ENCODE peak calls at places on chromosomes 12 and 14, in nine cellular contexts. M, X, N, I, H, E, C, Q and Y are unnamed samples.

GRCh38 chr14:60348211-60348610 is 99.2 kb downstream of the PPM1A start:
- DNase-seq in M (no peak), X (no peak), N (no peak), I (no peak), H (no peak), E (no peak), C (no peak), Q (no peak), Y (no peak)

GRCh38 chr12:20798561-20798960 is 11.9 kb upstream of the SLCO1B3 start:
- DNase-seq in M (no peak), X (no peak), N (no peak), I (no peak), H (no peak), E (peak; percentile 59), C (peak; percentile 57), Q (peak; percentile 9), Y (no peak)

GRCh38 chr12:109731806-109732205 is 18.2 kb downstream of the FAM222A start:
- DNase-seq in M (peak; percentile 60), X (peak; percentile 5), N (no peak), I (no peak), H (peak; percentile 22), E (no peak), C (no peak), Q (no peak), Y (peak; percentile 4)

GRCh38 chr12:130764073-130764472 is 48.0 kb upstream of the RIMBP2 start:
- DNase-seq in M (no peak), X (no peak), N (no peak), I (no peak), H (no peak), E (peak; percentile 7), C (peak; percentile 34), Q (peak; percentile 78), Y (no peak)

GRCh38 chr14:97266653-97267052 is 469.5 kb downstream of the VRK1 start:
- DNase-seq in M (no peak), X (no peak), N (no peak), I (no peak), H (no peak), E (no peak), C (no peak), Q (no peak), Y (no peak)

GRCh38 chr14:55533960-55534359 is 46.0 kb upstream of the KTN1 start:
- DNase-seq in M (no peak), X (no peak), N (no peak), I (no peak), H (no peak), E (no peak), C (no peak), Q (no peak), Y (no peak)

GRCh38 chr12:77053259-77053658 is 12.1 kb downstream of the E2F7 start:
- DNase-seq in M (no peak), X (no peak), N (no peak), I (no peak), H (no peak), E (no peak), C (no peak), Q (no peak), Y (no peak)

GRCh38 chr12:6161124-6161882 is 36.8 kb upstream of the VWF start:
- DNase-seq in M (no peak), X (no peak), N (no peak), I (no peak), H (no peak), E (peak; percentile 88), C (peak; percentile 33), Q (no peak), Y (no peak)

GRCh38 chr12:123024819-123025391 is 44.4 kb downstream of the ARL6IP4 start:
- DNase-seq in M (no peak), X (no peak), N (no peak), I (no peak), H (no peak), E (no peak), C (no peak), Q (no peak), Y (no peak)

GRCh38 chr12:123022846-123023245 is 42.4 kb downstream of the ARL6IP4 start:
- DNase-seq in M (no peak), X (no peak), N (no peak), I (no peak), H (no peak), E (no peak), C (no peak), Q (no peak), Y (no peak)

GRCh38 chr12:123019841-123020138 is 39.3 kb downstream of the ARL6IP4 start:
- DNase-seq in M (no peak), X (no peak), N (no peak), I (no peak), H (no peak), E (no peak), C (no peak), Q (no peak), Y (no peak)

GRCh38 chr12:123026094-123026853 is 45.8 kb downstream of the ARL6IP4 start:
- DNase-seq in M (no peak), X (no peak), N (no peak), I (no peak), H (no peak), E (no peak), C (no peak), Q (no peak), Y (no peak)

GRCh38 chr12:123022205-123022604 is 41.7 kb downstream of the ARL6IP4 start:
- DNase-seq in M (no peak), X (no peak), N (no peak), I (no peak), H (no peak), E (no peak), C (no peak), Q (peak; percentile 40), Y (no peak)
- TF ChIP-seq POLR2A in M (no peak), X (no peak), N (no peak), I (no peak), H (no peak), E (no peak), C (no peak), Q (no peak), Y (no peak)

GRCh38 chr12:56476972-56477432 is 8.6 kb downstream of the SPRYD4 start:
- DNase-seq in M (no peak), X (no peak), N (no peak), I (no peak), H (no peak), E (no peak), C (no peak), Q (no peak), Y (no peak)

GRCh38 chr12:56469007-56469930 is 891 bp downstream of the SPRYD4 start:
- DNase-seq in M (no peak), X (no peak), N (no peak), I (no peak), H (peak; percentile 32), E (no peak), C (peak; percentile 60), Q (peak; percentile 63), Y (peak; percentile 60)

GRCh38 chr12:56477521-56478225 is 9.3 kb downstream of the SPRYD4 start:
- DNase-seq in M (no peak), X (no peak), N (no peak), I (no peak), H (no peak), E (no peak), C (no peak), Q (no peak), Y (no peak)

GRCh38 chr12:56476143-56476542 is 7.8 kb downstream of the SPRYD4 start:
- DNase-seq in M (no peak), X (no peak), N (no peak), I (no peak), H (no peak), E (no peak), C (no peak), Q (no peak), Y (no peak)

DNA sequence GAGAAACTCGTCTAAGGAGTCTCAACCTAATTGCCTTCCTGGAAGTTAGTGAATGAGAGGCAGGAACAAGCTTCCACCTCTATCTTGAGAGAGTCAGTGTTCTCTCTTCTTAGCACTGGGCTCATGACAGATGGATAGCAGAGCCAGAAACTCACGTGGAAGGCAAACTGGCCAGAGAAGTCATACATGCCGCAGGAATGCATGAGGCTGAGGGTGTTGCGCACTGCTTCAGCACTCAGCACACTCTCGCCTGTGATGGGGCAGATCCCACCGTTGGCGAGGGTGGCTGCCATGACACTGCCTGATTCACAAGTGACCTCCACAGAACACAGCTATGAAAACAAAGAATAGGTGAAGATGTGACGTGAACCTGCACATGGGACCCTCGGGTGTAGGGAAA is 6.0 kb downstream of the SPRYD4 start:
- DNase-seq in M (no peak), X (no peak), N (no peak), I (no peak), H (no peak), E (no peak), C (no peak), Q (no peak), Y (no peak)
- TF ChIP-seq POLR2A in M (no peak), X (no peak), N (no peak), I (no peak), H (no peak), E (no peak), C (no peak), Q (no peak), Y (no peak)

GRCh38 chr14:74940956-74941565 is 14.3 kb downstream of the PGF start:
- DNase-seq in M (no peak), X (no peak), N (no peak), I (no peak), H (no peak), E (no peak), C (no peak), Q (no peak), Y (no peak)

GRCh38 chr14:74942608-74943007 is 12.8 kb downstream of the PGF start:
- DNase-seq in M (no peak), X (no peak), N (no peak), I (no peak), H (no peak), E (no peak), C (peak; percentile 56), Q (peak; percentile 41), Y (no peak)

GRCh38 chr14:74938873-74939495 is 15.9 kb upstream of the RPS6KL1 start:
- DNase-seq in M (no peak), X (no peak), N (no peak), I (no peak), H (no peak), E (no peak), C (peak; percentile 42), Q (no peak), Y (no peak)

GRCh38 chr14:74942164-74942563 is 13.2 kb downstream of the PGF start:
- DNase-seq in M (no peak), X (no peak), N (no peak), I (no peak), H (no peak), E (no peak), C (peak; percentile 76), Q (peak; percentile 47), Y (no peak)

DNA sequence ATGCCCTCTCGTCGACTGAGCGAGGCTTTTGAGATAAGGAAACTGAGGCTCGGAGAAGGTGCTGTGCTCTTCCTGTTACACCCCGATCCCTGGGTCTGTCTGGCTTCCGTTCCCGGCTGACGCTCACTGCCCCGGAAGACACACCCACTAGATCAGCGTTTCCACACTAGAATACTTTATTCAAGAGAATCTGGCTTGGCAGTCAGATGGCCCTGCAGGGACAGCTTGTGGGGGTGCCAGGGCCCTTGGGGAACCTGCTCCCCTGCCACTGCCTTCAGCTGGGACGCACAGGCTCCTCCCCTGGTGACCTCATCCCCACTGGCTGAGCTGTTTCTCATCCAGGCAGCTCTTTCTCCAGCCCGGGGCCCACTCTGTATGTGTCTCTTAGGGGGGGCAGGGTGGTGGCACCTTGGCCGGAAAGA is 13.7 kb downstream of the PGF start:
- DNase-seq in M (peak; percentile 92), X (no peak), N (no peak), I (peak; percentile 57), H (no peak), E (peak; percentile 53), C (peak; percentile 84), Q (peak; percentile 87), Y (peak; percentile 42)
- TF ChIP-seq POLR2A in M (no peak), X (no peak), N (no peak), I (no peak), H (no peak), E (no peak), C (no peak), Q (peak; percentile 61), Y (no peak)

GRCh38 chr14:22871962-22872832 is 657 bp downstream of the LRP10 start:
- DNase-seq in M (peak; percentile 97), X (peak; percentile 82), N (no peak), I (peak; percentile 89), H (peak; percentile 90), E (peak; percentile 87), C (peak; percentile 75), Q (peak; percentile 91), Y (peak; percentile 93)
- TF ChIP-seq POLR2A in M (no peak), X (no peak), N (peak; percentile 28), I (peak; percentile 14), H (no peak), E (peak; percentile 59), C (peak; percentile 12), Q (no peak), Y (no peak)